ENCODE peak calls at places on chromosomes 13 and 19, in ten cellular contexts. One of them, this sample, is unnamed.
A peak's percentile ranks its signal among the peaks of the same experiment; 100 is the strongest.

GRCh38 chr19:44741841-44742352 is 6.6 kb upstream of the BCL3 start:
- DNase-seq in CD4-positive, alpha-beta T cell: no peak
- DNase-seq in AG10803: peak; percentile 100
- DNase-seq in glutamatergic neuron: no peak
- DNase-seq in AG09319: peak; percentile 100
- DNase-seq in tibial artery: peak; percentile 100
- DNase-seq in heart right ventricle: peak; percentile 98
- DNase-seq in H9: peak; percentile 59
- DNase-seq in GM10248: no peak
- DNase-seq in neural progenitor cell: peak; percentile 20
- DNase-seq in this sample: peak; percentile 99

GRCh38 chr19:49362048-49362925 is at the start of gene TEAD2:
- DNase-seq in CD4-positive, alpha-beta T cell: no peak
- DNase-seq in AG10803: peak; percentile 46
- DNase-seq in glutamatergic neuron: peak; percentile 81
- DNase-seq in AG09319: no peak
- DNase-seq in tibial artery: peak; percentile 90
- DNase-seq in heart right ventricle: peak; percentile 90
- DNase-seq in H9: peak; percentile 81
- DNase-seq in GM10248: no peak
- DNase-seq in neural progenitor cell: peak; percentile 90
- DNase-seq in this sample: no peak

GRCh38 chr19:24003537-24003936 is 83.5 kb upstream of the ZNF254 start:
- DNase-seq in CD4-positive, alpha-beta T cell: no peak
- DNase-seq in AG10803: no peak
- DNase-seq in glutamatergic neuron: no peak
- DNase-seq in AG09319: no peak
- DNase-seq in tibial artery: no peak
- DNase-seq in heart right ventricle: no peak
- DNase-seq in H9: no peak
- DNase-seq in GM10248: no peak
- DNase-seq in neural progenitor cell: no peak
- DNase-seq in this sample: no peak

GRCh38 chr13:113900646-113901045 is 36.8 kb upstream of the GAS6 start:
- DNase-seq in CD4-positive, alpha-beta T cell: no peak
- DNase-seq in AG10803: no peak
- DNase-seq in glutamatergic neuron: no peak
- DNase-seq in AG09319: no peak
- DNase-seq in tibial artery: no peak
- DNase-seq in heart right ventricle: no peak
- DNase-seq in H9: no peak
- DNase-seq in GM10248: no peak
- DNase-seq in neural progenitor cell: no peak
- DNase-seq in this sample: no peak

GRCh38 chr19:2775556-2776430 is 7.3 kb downstream of the SGTA start:
- DNase-seq in CD4-positive, alpha-beta T cell: peak; percentile 56
- DNase-seq in AG10803: peak; percentile 30
- DNase-seq in glutamatergic neuron: no peak
- DNase-seq in AG09319: no peak
- DNase-seq in tibial artery: no peak
- DNase-seq in heart right ventricle: peak; percentile 85
- DNase-seq in H9: no peak
- DNase-seq in GM10248: peak; percentile 74
- DNase-seq in neural progenitor cell: no peak
- DNase-seq in this sample: no peak

GRCh38 chr19:55255618-55256423 is 3.0 kb downstream of the PPP6R1 start:
- DNase-seq in CD4-positive, alpha-beta T cell: peak; percentile 36
- DNase-seq in AG10803: peak; percentile 15
- DNase-seq in glutamatergic neuron: no peak
- DNase-seq in AG09319: no peak
- DNase-seq in tibial artery: no peak
- DNase-seq in heart right ventricle: no peak
- DNase-seq in H9: no peak
- DNase-seq in GM10248: peak; percentile 53
- DNase-seq in neural progenitor cell: no peak
- DNase-seq in this sample: no peak

GRCh38 chr13:76014618-76015315 is 378.6 kb downstream of the LMO7 start:
- DNase-seq in CD4-positive, alpha-beta T cell: no peak
- DNase-seq in AG10803: peak; percentile 6
- DNase-seq in glutamatergic neuron: no peak
- DNase-seq in AG09319: no peak
- DNase-seq in tibial artery: no peak
- DNase-seq in heart right ventricle: peak; percentile 4
- DNase-seq in H9: no peak
- DNase-seq in GM10248: no peak
- DNase-seq in neural progenitor cell: no peak
- DNase-seq in this sample: no peak

GRCh38 chr13:48866204-48866603 is 109.5 kb upstream of the FNDC3A start:
- DNase-seq in CD4-positive, alpha-beta T cell: no peak
- DNase-seq in AG10803: no peak
- DNase-seq in glutamatergic neuron: no peak
- DNase-seq in AG09319: no peak
- DNase-seq in tibial artery: no peak
- DNase-seq in heart right ventricle: no peak
- DNase-seq in H9: no peak
- DNase-seq in GM10248: no peak
- DNase-seq in neural progenitor cell: no peak
- DNase-seq in this sample: no peak

GRCh38 chr19:53808710-53809125 is 15.4 kb downstream of the NLRP12 start:
- DNase-seq in CD4-positive, alpha-beta T cell: no peak
- DNase-seq in AG10803: peak; percentile 55
- DNase-seq in glutamatergic neuron: no peak
- DNase-seq in AG09319: peak; percentile 29
- DNase-seq in tibial artery: no peak
- DNase-seq in heart right ventricle: no peak
- DNase-seq in H9: peak; percentile 66
- DNase-seq in GM10248: no peak
- DNase-seq in neural progenitor cell: peak; percentile 68
- DNase-seq in this sample: no peak

GRCh38 chr19:58394821-58395219 is 636 bp upstream of the RNF225 start:
- DNase-seq in CD4-positive, alpha-beta T cell: no peak
- DNase-seq in AG10803: no peak
- DNase-seq in glutamatergic neuron: no peak
- DNase-seq in AG09319: no peak
- DNase-seq in tibial artery: no peak
- DNase-seq in heart right ventricle: no peak
- DNase-seq in H9: no peak
- DNase-seq in GM10248: no peak
- DNase-seq in neural progenitor cell: no peak
- DNase-seq in this sample: no peak

GRCh38 chr19:50632151-50632835 is 7.4 kb downstream of the SYT3 start:
- DNase-seq in CD4-positive, alpha-beta T cell: no peak
- DNase-seq in AG10803: no peak
- DNase-seq in glutamatergic neuron: no peak
- DNase-seq in AG09319: no peak
- DNase-seq in tibial artery: no peak
- DNase-seq in heart right ventricle: no peak
- DNase-seq in H9: no peak
- DNase-seq in GM10248: no peak
- DNase-seq in neural progenitor cell: no peak
- DNase-seq in this sample: no peak

GRCh38 chr13:110520431-110521295 is 40.9 kb downstream of the RAB20 start:
- DNase-seq in CD4-positive, alpha-beta T cell: no peak
- DNase-seq in AG10803: peak; percentile 86
- DNase-seq in glutamatergic neuron: no peak
- DNase-seq in AG09319: peak; percentile 43
- DNase-seq in tibial artery: peak; percentile 97
- DNase-seq in heart right ventricle: peak; percentile 75
- DNase-seq in H9: no peak
- DNase-seq in GM10248: no peak
- DNase-seq in neural progenitor cell: no peak
- DNase-seq in this sample: no peak

GRCh38 chr13:41649659-41650058 is 192.3 kb downstream of the RGCC start:
- DNase-seq in CD4-positive, alpha-beta T cell: no peak
- DNase-seq in AG10803: peak; percentile 33
- DNase-seq in glutamatergic neuron: no peak
- DNase-seq in AG09319: no peak
- DNase-seq in tibial artery: no peak
- DNase-seq in heart right ventricle: no peak
- DNase-seq in H9: no peak
- DNase-seq in GM10248: no peak
- DNase-seq in neural progenitor cell: peak; percentile 46
- DNase-seq in this sample: no peak

GRCh38 chr13:79837741-79838450 is 356.9 kb downstream of the NDFIP2 start:
- DNase-seq in CD4-positive, alpha-beta T cell: no peak
- DNase-seq in AG10803: peak; percentile 58
- DNase-seq in glutamatergic neuron: no peak
- DNase-seq in AG09319: no peak
- DNase-seq in tibial artery: no peak
- DNase-seq in heart right ventricle: no peak
- DNase-seq in H9: no peak
- DNase-seq in GM10248: no peak
- DNase-seq in neural progenitor cell: no peak
- DNase-seq in this sample: peak; percentile 39

DNA sequence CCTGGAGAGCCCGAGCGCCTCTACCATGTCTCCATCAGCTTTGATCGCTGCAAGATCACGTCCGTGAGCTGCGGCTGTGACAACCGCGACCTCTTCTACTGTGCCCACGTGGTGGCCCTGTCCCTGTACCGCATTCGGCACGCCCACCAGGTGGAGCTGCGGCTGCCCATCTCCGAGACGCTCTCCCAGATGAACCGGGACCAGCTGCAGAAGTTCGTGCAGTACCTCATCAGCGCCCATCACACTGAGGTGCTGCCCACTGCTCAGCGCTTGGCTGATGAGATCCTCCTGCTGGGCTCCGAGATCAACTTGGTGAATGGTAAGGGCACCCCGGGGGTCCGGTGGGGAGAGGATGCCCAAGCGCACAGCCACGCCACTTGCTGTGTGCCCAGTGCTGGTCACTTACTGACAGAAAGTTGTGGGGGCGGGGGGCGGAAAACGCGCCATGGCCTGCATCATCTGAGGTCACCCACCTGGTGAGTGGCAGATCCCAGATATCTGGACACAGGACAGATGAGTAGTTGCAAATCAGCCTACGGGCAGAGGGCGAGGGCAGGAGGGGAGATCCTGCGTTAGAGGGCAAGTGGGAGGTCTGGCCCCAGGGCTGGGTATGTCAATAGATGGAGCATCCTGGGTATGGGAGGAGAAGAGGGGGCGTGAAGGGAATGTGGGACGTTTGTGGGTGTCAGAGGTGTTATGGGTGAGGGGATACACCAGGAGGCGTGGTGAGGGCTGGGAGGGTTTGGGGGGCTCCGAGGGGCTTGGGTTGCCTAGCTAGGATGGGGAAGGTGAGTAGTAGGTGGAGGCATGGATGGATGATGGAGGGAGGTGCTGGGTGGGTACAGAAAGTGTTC is 9.8 kb downstream of the ZSWIM4 start:
- DNase-seq in CD4-positive, alpha-beta T cell: no peak
- DNase-seq in AG10803: no peak
- DNase-seq in glutamatergic neuron: peak; percentile 62
- DNase-seq in AG09319: no peak
- DNase-seq in tibial artery: no peak
- DNase-seq in heart right ventricle: no peak
- DNase-seq in H9: peak; percentile 88
- DNase-seq in GM10248: peak; percentile 18
- DNase-seq in neural progenitor cell: peak; percentile 76
- DNase-seq in this sample: no peak
- TF ChIP-seq CTCF in CD4-positive, alpha-beta T cell: peak; percentile 34
- TF ChIP-seq CTCF in AG10803: peak; percentile 11
- TF ChIP-seq CTCF in glutamatergic neuron: peak; percentile 46
- TF ChIP-seq CTCF in AG09319: peak; percentile 11
- TF ChIP-seq CTCF in tibial artery: no peak
- TF ChIP-seq CTCF in heart right ventricle: peak; percentile 45
- TF ChIP-seq CTCF in H9: peak; percentile 75
- TF ChIP-seq CTCF in GM10248: no peak
- TF ChIP-seq CTCF in neural progenitor cell: peak; percentile 66
- TF ChIP-seq CTCF in this sample: peak; percentile 14

GRCh38 chr19:38899447-38900219 is at the start of the genes NFKBIB and SIRT2:
- DNase-seq in CD4-positive, alpha-beta T cell: peak; percentile 99
- DNase-seq in AG10803: peak; percentile 99
- DNase-seq in glutamatergic neuron: peak; percentile 97
- DNase-seq in AG09319: peak; percentile 97
- DNase-seq in tibial artery: peak; percentile 100
- DNase-seq in heart right ventricle: peak; percentile 100
- DNase-seq in H9: peak; percentile 100
- DNase-seq in GM10248: peak; percentile 99
- DNase-seq in neural progenitor cell: peak; percentile 100
- DNase-seq in this sample: peak; percentile 99
- TF ChIP-seq CTCF in CD4-positive, alpha-beta T cell: no peak
- TF ChIP-seq CTCF in AG10803: no peak
- TF ChIP-seq CTCF in glutamatergic neuron: no peak
- TF ChIP-seq CTCF in AG09319: no peak
- TF ChIP-seq CTCF in tibial artery: no peak
- TF ChIP-seq CTCF in heart right ventricle: no peak
- TF ChIP-seq CTCF in H9: no peak
- TF ChIP-seq CTCF in GM10248: no peak
- TF ChIP-seq CTCF in neural progenitor cell: no peak
- TF ChIP-seq CTCF in this sample: no peak

GRCh38 chr19:39412100-39412866 is at the start of gene PLEKHG2:
- DNase-seq in CD4-positive, alpha-beta T cell: peak; percentile 98
- DNase-seq in AG10803: peak; percentile 100
- DNase-seq in glutamatergic neuron: peak; percentile 98
- DNase-seq in AG09319: peak; percentile 100
- DNase-seq in tibial artery: peak; percentile 99
- DNase-seq in heart right ventricle: peak; percentile 98
- DNase-seq in H9: peak; percentile 99
- DNase-seq in GM10248: peak; percentile 98
- DNase-seq in neural progenitor cell: peak; percentile 100
- DNase-seq in this sample: peak; percentile 98

GRCh38 chr19:39413269-39413902 is 917 bp downstream of the PLEKHG2 start:
- DNase-seq in CD4-positive, alpha-beta T cell: no peak
- DNase-seq in AG10803: peak; percentile 67
- DNase-seq in glutamatergic neuron: peak; percentile 87
- DNase-seq in AG09319: no peak
- DNase-seq in tibial artery: peak; percentile 92
- DNase-seq in heart right ventricle: peak; percentile 87
- DNase-seq in H9: no peak
- DNase-seq in GM10248: no peak
- DNase-seq in neural progenitor cell: peak; percentile 87
- DNase-seq in this sample: no peak

GRCh38 chr19:39413903-39414608 is 1.6 kb downstream of the PLEKHG2 start:
- DNase-seq in CD4-positive, alpha-beta T cell: no peak
- DNase-seq in AG10803: peak; percentile 40
- DNase-seq in glutamatergic neuron: peak; percentile 73
- DNase-seq in AG09319: no peak
- DNase-seq in tibial artery: peak; percentile 78
- DNase-seq in heart right ventricle: no peak
- DNase-seq in H9: no peak
- DNase-seq in GM10248: no peak
- DNase-seq in neural progenitor cell: peak; percentile 60
- DNase-seq in this sample: no peak

GRCh38 chr19:39411832-39412099 is 703 bp upstream of the PLEKHG2 start:
- DNase-seq in CD4-positive, alpha-beta T cell: peak; percentile 92
- DNase-seq in AG10803: peak; percentile 91
- DNase-seq in glutamatergic neuron: peak; percentile 84
- DNase-seq in AG09319: peak; percentile 87
- DNase-seq in tibial artery: peak; percentile 95
- DNase-seq in heart right ventricle: peak; percentile 92
- DNase-seq in H9: peak; percentile 81
- DNase-seq in GM10248: peak; percentile 57
- DNase-seq in neural progenitor cell: peak; percentile 93
- DNase-seq in this sample: no peak

GRCh38 chr19:39412867-39413268 is 399 bp downstream of the PLEKHG2 start:
- DNase-seq in CD4-positive, alpha-beta T cell: no peak
- DNase-seq in AG10803: no peak
- DNase-seq in glutamatergic neuron: no peak
- DNase-seq in AG09319: no peak
- DNase-seq in tibial artery: no peak
- DNase-seq in heart right ventricle: no peak
- DNase-seq in H9: no peak
- DNase-seq in GM10248: no peak
- DNase-seq in neural progenitor cell: no peak
- DNase-seq in this sample: no peak
- TF ChIP-seq CTCF in CD4-positive, alpha-beta T cell: peak; percentile 6
- TF ChIP-seq CTCF in AG10803: no peak
- TF ChIP-seq CTCF in glutamatergic neuron: peak; percentile 94
- TF ChIP-seq CTCF in AG09319: no peak
- TF ChIP-seq CTCF in tibial artery: no peak
- TF ChIP-seq CTCF in heart right ventricle: peak; percentile 3
- TF ChIP-seq CTCF in H9: no peak
- TF ChIP-seq CTCF in GM10248: no peak
- TF ChIP-seq CTCF in neural progenitor cell: no peak
- TF ChIP-seq CTCF in this sample: no peak

GRCh38 chr19:33133438-33134031 is 1.6 kb downstream of the WDR88 start:
- DNase-seq in CD4-positive, alpha-beta T cell: no peak
- DNase-seq in AG10803: peak; percentile 31
- DNase-seq in glutamatergic neuron: no peak
- DNase-seq in AG09319: no peak
- DNase-seq in tibial artery: no peak
- DNase-seq in heart right ventricle: no peak
- DNase-seq in H9: peak; percentile 62
- DNase-seq in GM10248: no peak
- DNase-seq in neural progenitor cell: peak; percentile 40
- DNase-seq in this sample: no peak
- TF ChIP-seq CTCF in CD4-positive, alpha-beta T cell: no peak
- TF ChIP-seq CTCF in AG10803: no peak
- TF ChIP-seq CTCF in glutamatergic neuron: no peak
- TF ChIP-seq CTCF in AG09319: no peak
- TF ChIP-seq CTCF in tibial artery: no peak
- TF ChIP-seq CTCF in heart right ventricle: no peak
- TF ChIP-seq CTCF in H9: no peak
- TF ChIP-seq CTCF in GM10248: no peak
- TF ChIP-seq CTCF in neural progenitor cell: no peak
- TF ChIP-seq CTCF in this sample: no peak